ENCODE peak calls at places on chromosomes 5 and 9, in seven cellular contexts. K is ovary, A is cardiac fibroblast, F is HFFc6, U is fibroblast of mammary gland, I is WTC11, W is endothelial cell. Y is an unnamed sample.

GRCh38 chr9:4985376-4986266 is 549 bp downstream of the JAK2 start:
- DNase-seq in K (peak; percentile 53), A (peak; percentile 49), F (peak; percentile 28), U (peak; percentile 60), I (peak; percentile 16), W (peak; percentile 22), Y (no peak)

GRCh38 chr9:95082401-95083084 is 235.0 kb downstream of the FANCC start:
- DNase-seq in K (no peak), A (no peak), F (no peak), U (no peak), I (no peak), W (no peak), Y (no peak)

GRCh38 chr9:89359018-89359417 is 40.7 kb downstream of the SECISBP2 start:
- DNase-seq in K (no peak), A (no peak), F (no peak), U (no peak), I (no peak), W (no peak), Y (no peak)

GRCh38 chr5:146006470-146006869 is 70.1 kb downstream of the SH3RF2 start:
- DNase-seq in K (no peak), A (no peak), F (no peak), U (no peak), I (no peak), W (no peak), Y (no peak)

GRCh38 chr9:70044450-70045307 is 1.0 kb downstream of the MAMDC2 start:
- DNase-seq in K (peak; percentile 71), A (peak; percentile 57), F (peak; percentile 35), U (peak; percentile 47), I (peak; percentile 44), W (peak; percentile 7), Y (no peak)

GRCh38 chr9:35681341-35682002 is 7.7 kb downstream of the CA9 start:
- DNase-seq in K (no peak), A (peak; percentile 42), F (peak; percentile 71), U (no peak), I (no peak), W (no peak), Y (no peak)

GRCh38 chr9:70563437-70564204 is 149.2 kb upstream of the KLF9 start:
- DNase-seq in K (no peak), A (peak; percentile 60), F (peak; percentile 70), U (peak; percentile 82), I (no peak), W (no peak), Y (no peak)

GRCh38 chr5:92391-93220 is 638 bp downstream of the PLEKHG4B start:
- DNase-seq in K (no peak), A (no peak), F (no peak), U (no peak), I (no peak), W (peak; percentile 26), Y (peak; percentile 54)

GRCh38 chr5:34898258-34898895 is 16.9 kb downstream of the RAD1 start:
- DNase-seq in K (peak; percentile 68), A (peak; percentile 82), F (peak; percentile 70), U (peak; percentile 77), I (peak; percentile 67), W (peak; percentile 69), Y (peak; percentile 86)

GRCh38 chr5:74579215-74579614 is 61.3 kb downstream of the ENC1 start:
- DNase-seq in K (no peak), A (peak; percentile 26), F (no peak), U (no peak), I (no peak), W (no peak), Y (no peak)

GRCh38 chr5:155418960-155419579 is 405.5 kb downstream of the KIF4B start:
- DNase-seq in K (no peak), A (no peak), F (no peak), U (no peak), I (no peak), W (no peak), Y (no peak)

GRCh38 chr5:125717209-125717608 is 706.0 kb upstream of the GRAMD2B start:
- DNase-seq in K (no peak), A (peak; percentile 40), F (no peak), U (peak; percentile 53), I (no peak), W (no peak), Y (no peak)

GRCh38 chr9:123269316-123269715 is 930 bp upstream of the STRBP start:
- DNase-seq in K (no peak), A (no peak), F (no peak), U (no peak), I (peak; percentile 17), W (no peak), Y (no peak)

GRCh38 chr9:127898433-127899199 is 787 bp downstream of the ST6GALNAC6 start:
- DNase-seq in K (peak; percentile 85), A (peak; percentile 77), F (peak; percentile 74), U (peak; percentile 95), I (no peak), W (no peak), Y (peak; percentile 83)

GRCh38 chr9:90023861-90024260 is 419.0 kb downstream of the GADD45G start:
- DNase-seq in K (no peak), A (no peak), F (no peak), U (no peak), I (no peak), W (no peak), Y (no peak)

GRCh38 chr9:127754099-127754760 is 19.1 kb upstream of the TOR2A start:
- DNase-seq in K (no peak), A (no peak), F (no peak), U (no peak), I (peak; percentile 80), W (peak; percentile 41), Y (no peak)

GRCh38 chr5:179805529-179806249 is 977 bp downstream of the MGAT4B start:
- DNase-seq in K (no peak), A (peak; percentile 51), F (no peak), U (no peak), I (peak; percentile 39), W (peak; percentile 40), Y (no peak)

GRCh38 chr5:130496215-130496614 is 592.0 kb downstream of the CHSY3 start:
- DNase-seq in K (no peak), A (no peak), F (no peak), U (peak; percentile 21), I (no peak), W (no peak), Y (no peak)
- TF ChIP-seq CTCF in K (no peak), A (no peak), F (no peak), U (no peak), I (no peak), W (no peak), Y (no peak)

DNA sequence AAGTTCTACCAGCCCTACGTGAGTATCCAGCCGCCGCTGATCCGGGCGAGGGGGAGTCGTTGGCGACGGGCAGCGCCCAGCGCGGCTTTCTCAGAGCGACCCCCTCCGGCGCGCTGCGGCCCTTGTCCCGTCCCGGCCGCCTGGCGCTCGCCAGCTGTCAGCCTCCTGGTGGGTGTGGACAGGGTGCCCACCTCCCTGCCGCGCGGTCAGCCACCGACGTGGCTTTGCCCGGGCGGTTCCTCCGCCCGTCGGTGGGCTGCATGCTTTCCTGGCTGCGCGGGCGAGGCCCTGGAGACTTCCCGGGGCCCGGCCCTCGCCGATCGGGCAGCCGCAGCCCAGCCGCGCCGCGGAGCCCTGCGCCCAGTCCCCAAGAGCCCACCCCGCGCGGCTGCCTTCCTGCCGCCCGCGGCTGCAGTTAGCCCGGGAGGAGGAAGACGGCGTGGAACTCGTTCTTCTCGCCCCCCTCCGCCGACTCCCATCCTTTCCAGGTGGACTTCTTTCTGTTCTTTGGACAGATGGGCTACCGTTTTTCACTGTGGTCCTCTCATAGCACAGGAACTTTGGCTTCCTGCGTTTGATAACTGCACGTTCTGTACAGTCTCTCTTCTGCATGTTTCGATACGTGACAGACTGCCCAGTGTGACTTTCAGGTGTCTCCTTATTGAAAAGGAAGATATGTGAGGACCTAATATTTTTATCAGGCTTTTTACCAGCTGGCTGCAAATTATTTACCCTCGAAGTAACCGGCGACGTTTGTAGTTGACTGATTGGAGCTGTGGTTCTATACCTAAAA is 550 bp downstream of the AP3S1 start:
- DNase-seq in K (no peak), A (no peak), F (peak; percentile 42), U (peak; percentile 42), I (no peak), W (peak; percentile 75), Y (no peak)
- TF ChIP-seq CTCF in K (peak; percentile 28), A (no peak), F (peak; percentile 61), U (no peak), I (no peak), W (no peak), Y (peak; percentile 41)

DNA sequence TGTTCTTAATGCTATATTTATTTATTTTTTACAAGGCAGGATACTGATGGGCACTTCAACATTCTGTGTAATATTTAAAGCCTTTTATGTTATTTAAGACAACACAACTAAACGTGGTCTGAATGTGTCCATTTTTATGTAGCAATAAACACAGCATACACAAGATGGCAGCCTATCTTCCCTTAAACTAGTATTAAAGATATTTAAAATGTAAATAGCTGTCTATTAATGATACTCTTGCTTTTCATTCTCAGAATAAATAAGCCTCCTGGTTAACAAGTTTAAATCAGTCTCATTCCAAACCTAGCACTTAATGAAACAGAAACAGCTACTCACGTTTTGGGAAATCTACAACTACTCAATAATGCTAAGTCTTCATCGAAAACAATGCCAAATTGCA is 315.7 kb downstream of the MCTP1 start:
- DNase-seq in K (no peak), A (peak; percentile 65), F (peak; percentile 18), U (peak; percentile 54), I (no peak), W (no peak), Y (no peak)
- TF ChIP-seq CTCF in K (no peak), A (peak; percentile 33), F (no peak), U (peak; percentile 33), I (no peak), W (no peak), Y (peak; percentile 51)

DNA sequence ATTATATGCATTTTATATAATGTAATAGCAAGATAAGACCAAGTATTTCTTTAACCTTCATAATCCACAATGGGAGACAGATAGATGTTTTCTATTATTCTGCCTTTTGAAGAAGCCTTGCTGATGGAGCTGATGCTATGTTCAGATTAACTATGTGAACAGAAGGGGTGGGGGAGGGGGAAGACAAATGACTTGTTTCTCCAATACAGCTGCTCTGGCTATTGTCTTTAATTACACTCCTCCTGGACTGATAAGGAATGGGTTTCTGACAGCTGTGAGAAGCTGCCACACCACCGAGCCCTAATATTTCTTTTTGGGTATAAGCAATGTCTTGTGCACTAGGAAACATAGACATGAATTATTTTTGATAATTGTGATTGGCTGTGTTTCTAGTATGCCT is 62.0 kb downstream of the CAVIN4 start:
- DNase-seq in K (no peak), A (no peak), F (no peak), U (no peak), I (no peak), W (no peak), Y (no peak)
- TF ChIP-seq CTCF in K (no peak), A (no peak), F (no peak), U (no peak), I (no peak), W (no peak), Y (no peak)

GRCh38 chr5:98275980-98276379 is 497.5 kb upstream of the RGMB start:
- DNase-seq in K (no peak), A (no peak), F (no peak), U (no peak), I (no peak), W (no peak), Y (no peak)
- TF ChIP-seq CTCF in K (no peak), A (peak; percentile 9), F (peak; percentile 59), U (no peak), I (no peak), W (peak; percentile 37), Y (no peak)

Y was measured in osteocyte.